ENCODE peak calls at places on chromosome 4, in four cellular contexts. G is epithelial cell of esophagus, W is dorsolateral prefrontal cortex, B is IMR-90. J is an unnamed sample.

GRCh38 chr4:102388636-102389035 is 43.4 kb upstream of the SLC39A8 start:
- DNase-seq in G (peak; percentile 39), W (no peak), B (no peak), J (no peak)

GRCh38 chr4:129323630-129324029 is 227.7 kb downstream of the C4orf33 start:
- DNase-seq in G (no peak), W (no peak), B (no peak), J (no peak)

GRCh38 chr4:153159728-153160221 is 44.5 kb upstream of the TRIM2 start:
- DNase-seq in G (peak; percentile 19), W (no peak), B (peak; percentile 76), J (no peak)

GRCh38 chr4:16289872-16290554 is 63.7 kb upstream of the TAPT1 start:
- DNase-seq in G (peak; percentile 45), W (no peak), B (peak; percentile 46), J (peak; percentile 69)

GRCh38 chr4:145308598-145308997 is 128.2 kb upstream of the OTUD4 start:
- DNase-seq in G (no peak), W (no peak), B (peak; percentile 22), J (no peak)

GRCh38 chr4:163495900-163496299 is 1.4 kb downstream of the TMA16 start:
- DNase-seq in G (no peak), W (no peak), B (no peak), J (no peak)

GRCh38 chr4:26590639-26591038 is 6.8 kb downstream of the TBC1D19 start:
- DNase-seq in G (peak; percentile 83), W (no peak), B (peak; percentile 46), J (no peak)

GRCh38 chr4:53854991-53855885 is 209.2 kb downstream of the CHIC2 start:
- DNase-seq in G (peak; percentile 76), W (no peak), B (peak; percentile 60), J (no peak)

GRCh38 chr4:146478009-146478408 is 43.7 kb downstream of the SLC10A7 start:
- DNase-seq in G (no peak), W (no peak), B (no peak), J (no peak)

GRCh38 chr4:153731239-153731638 is 28.6 kb downstream of the RNF175 start:
- DNase-seq in G (peak; percentile 86), W (no peak), B (peak; percentile 64), J (no peak)

GRCh38 chr4:98283219-98284199 is 22.3 kb downstream of the RAP1GDS1 start:
- DNase-seq in G (peak; percentile 21), W (no peak), B (peak; percentile 55), J (no peak)
- H3K4me3 ChIP-seq in G (no peak overlapping the region), W (no peak overlapping the region), B (no peak overlapping the region), J (no peak overlapping the region)

GRCh38 chr4:107838763-107839162 is 14.0 kb downstream of the SGMS2 start:
- DNase-seq in G (peak; percentile 47), W (no peak), B (peak; percentile 38), J (no peak)

GRCh38 chr4:107839166-107839565 is 14.4 kb downstream of the SGMS2 start:
- DNase-seq in G (no peak), W (no peak), B (no peak), J (no peak)

GRCh38 chr4:107837298-107837697 is 12.6 kb downstream of the SGMS2 start:
- DNase-seq in G (peak; percentile 50), W (no peak), B (no peak), J (no peak)

GRCh38 chr4:107835409-107835808 is 10.7 kb downstream of the SGMS2 start:
- DNase-seq in G (no peak), W (no peak), B (peak; percentile 62), J (no peak)

GRCh38 chr4:107838138-107838618 is 13.4 kb downstream of the SGMS2 start:
- DNase-seq in G (peak; percentile 61), W (no peak), B (peak; percentile 25), J (no peak)
- H3K4me3 ChIP-seq in G (no peak overlapping the region), W (no peak overlapping the region), B (no peak overlapping the region), J (no peak overlapping the region)

GRCh38 chr4:151100517-151100916 is 1.1 kb downstream of the RPS3A start:
- DNase-seq in G (no peak), W (no peak), B (no peak), J (no peak)
- H3K4me3 ChIP-seq in G (peak overlapping the region; percentile 98), W (peak overlapping the region; percentile 79), B (peak overlapping the region; percentile 97), J (peak overlapping the region; percentile 100)

GRCh38 chr4:175705407-175705806 is 106.7 kb downstream of the GPM6A start:
- DNase-seq in G (no peak), W (peak; percentile 35), B (no peak), J (peak; percentile 65)

GRCh38 chr4:175703956-175704600 is 108.0 kb downstream of the GPM6A start:
- DNase-seq in G (no peak), W (no peak), B (no peak), J (no peak)

GRCh38 chr4:175708739-175709138 is 103.3 kb downstream of the GPM6A start:
- DNase-seq in G (no peak), W (no peak), B (no peak), J (no peak)
- H3K4me3 ChIP-seq in G (no peak overlapping the region), W (no peak overlapping the region), B (no peak overlapping the region), J (no peak overlapping the region)

GRCh38 chr4:971670-972500 is 1.5 kb downstream of the DGKQ start:
- DNase-seq in G (no peak), W (no peak), B (no peak), J (no peak)
- H3K4me3 ChIP-seq in G (peak overlapping the region; percentile 60), W (peak overlapping the region; percentile 79), B (peak overlapping the region; percentile 87), J (peak overlapping the region; percentile 87)

GRCh38 chr4:15234101-15234500 is 193.7 kb upstream of the C1QTNF7 start:
- DNase-seq in G (peak; percentile 77), W (no peak), B (peak; percentile 93), J (no peak)
- H3K4me3 ChIP-seq in G (no peak overlapping the region), W (no peak overlapping the region), B (no peak overlapping the region), J (no peak overlapping the region)